ENCODE peak calls at places on chromosome 19, in nine cellular contexts. S is neuronal stem cell, D is islet precursor cell, W is NCI-H1092, J is DMS 273 treated with DMSO at 0.1 percent for 48 hours, O is AG10803, N is AG04450, U is GM18507, R is T-helper 9 cell. K is an unnamed sample.

GRCh38 chr19:19670070-19670551 is 1.5 kb downstream of the ZNF101 start:
- DNase-seq in D (peak), O (no peak), W (no peak), N (no peak), U (no peak), S (no peak), J (no peak), R (no peak), K (no peak)

GRCh38 chr19:19078801-19079200 is 15.0 kb downstream of the SLC25A42 start:
- DNase-seq in J (no peak), W (no peak), U (no peak), O (no peak), S (no peak), D (no peak), N (no peak), R (no peak), K (no peak)

GRCh38 chr19:16889429-16889882 is 657 bp downstream of the F2RL3 start:
- DNase-seq in J (no peak), D (no peak), S (no peak), W (peak), R (no peak), N (no peak), U (no peak), O (no peak), K (no peak)

GRCh38 chr19:50276370-50277063 is 52.7 kb downstream of the KCNC3 start:
- DNase-seq in S (no peak), O (no peak), N (no peak), D (no peak), U (no peak), R (no peak), J (no peak), W (no peak), K (no peak)

GRCh38 chr19:8831832-8832131 is 322 bp downstream of the ZNF558 start:
- DNase-seq in S (no peak), R (no peak), O (no peak), W (no peak), J (no peak), D (peak), N (no peak), U (no peak), K (no peak)

GRCh38 chr19:5271145-5271544 is 69.5 kb downstream of the PTPRS start:
- DNase-seq in W (no peak), O (no peak), R (no peak), U (no peak), S (no peak), N (no peak), J (no peak), D (no peak), K (no peak)

GRCh38 chr19:54345938-54346386 is 7.0 kb upstream of the LILRA4 start:
- DNase-seq in J (no peak), U (no peak), W (no peak), S (no peak), D (no peak), R (no peak), O (no peak), N (no peak), K (no peak)

GRCh38 chr19:42335971-42336370 is 10.5 kb downstream of the MEGF8 start:
- DNase-seq in D (no peak), J (no peak), N (no peak), O (no peak), R (no peak), U (no peak), W (no peak), S (no peak), K (no peak)

GRCh38 chr19:29084266-29084665 is 128.7 kb downstream of the UQCRFS1 start:
- DNase-seq in D (peak), W (no peak), J (no peak), U (no peak), S (no peak), O (peak), N (no peak), R (no peak), K (no peak)

GRCh38 chr19:12163841-12164240 is 945 bp downstream of the ZNF136 start:
- DNase-seq in S (no peak), U (no peak), W (no peak), N (no peak), D (no peak), O (peak), R (no peak), J (no peak), K (no peak)

GRCh38 chr19:47158879-47159509 is 28.4 kb downstream of the SAE1 start:
- DNase-seq in U (no peak), R (no peak), J (no peak), O (peak), S (no peak), D (no peak), W (no peak), N (no peak), K (no peak)

GRCh38 chr19:1853295-1854031 is 5.2 kb upstream of the REXO1 start:
- DNase-seq in O (peak), D (peak), R (peak), J (peak), W (no peak), N (no peak), U (no peak), S (no peak), K (peak)

GRCh38 chr19:36489920-36490415 is 607 bp upstream of the ZNF566 start:
- DNase-seq in J (peak), R (peak), O (peak), W (peak), S (peak), D (peak), U (peak), N (peak), K (peak)

GRCh38 chr19:17686592-17687042 is 1.5 kb downstream of the UNC13A start:
- DNase-seq in U (no peak), W (no peak), J (no peak), N (no peak), S (no peak), O (no peak), R (no peak), D (peak), K (no peak)

GRCh38 chr19:13029893-13030292 is 34.6 kb downstream of the NFIX start:
- DNase-seq in S (no peak), O (no peak), U (no peak), N (no peak), W (no peak), J (no peak), D (no peak), R (no peak), K (peak)

GRCh38 chr19:6610934-6611370 is 20.0 kb upstream of the CD70 start:
- DNase-seq in W (no peak), N (no peak), R (no peak), S (no peak), D (no peak), J (no peak), U (no peak), O (peak), K (peak)

GRCh38 chr19:12687496-12688196 is at the start of gene GNG14:
- DNase-seq in W (no peak), R (no peak), S (no peak), O (no peak), J (no peak), N (no peak), U (no peak), D (no peak), K (no peak)

GRCh38 chr19:3243851-3244700 is 19.6 kb downstream of the CELF5 start:
- DNase-seq in J (no peak), U (no peak), R (peak), O (peak), W (no peak), N (peak), D (peak), S (peak), K (no peak)

GRCh38 chr19:50205681-50206138 is 2.3 kb downstream of the MYH14 start:
- DNase-seq in W (no peak), U (no peak), J (no peak), D (no peak), O (no peak), N (no peak), S (no peak), R (no peak), K (peak)

GRCh38 chr19:17794412-17794730 is 567 bp upstream of the B3GNT3 start:
- DNase-seq in W (no peak), S (no peak), D (no peak), U (no peak), O (no peak), J (no peak), N (no peak), R (no peak), K (no peak)

GRCh38 chr19:4267101-4267900 is 11.8 kb upstream of the SHD start:
- DNase-seq in J (peak), N (no peak), W (peak), D (peak), U (peak), R (peak), S (peak), O (peak), K (peak)

GRCh38 chr19:2207991-2208860 is 27.9 kb downstream of the PLEKHJ1 start:
- DNase-seq in U (no peak), D (peak), R (no peak), W (no peak), J (no peak), S (peak), O (peak), N (no peak), K (peak)

GRCh38 chr19:29514525-29515232 is 11.1 kb upstream of the VSTM2B start:
- DNase-seq in W (no peak), J (no peak), D (no peak), R (no peak), S (no peak), U (no peak), O (no peak), N (no peak), K (peak)

GRCh38 chr19:1173845-1174809 is at the start of gene SBNO2:
- DNase-seq in J (peak), N (no peak), U (peak), W (peak), O (peak), S (peak), R (peak), D (peak), K (peak)

GRCh38 chr19:11268783-11269267 is 6.5 kb upstream of the DOCK6 start:
- DNase-seq in N (peak), R (no peak), D (no peak), U (no peak), W (no peak), O (peak), S (no peak), J (no peak), K (no peak)

GRCh38 chr19:29658221-29658991 is 6.9 kb upstream of the PLEKHF1 start:
- DNase-seq in S (no peak), W (no peak), U (no peak), N (no peak), D (no peak), R (no peak), O (no peak), J (no peak), K (no peak)

GRCh38 chr19:52566588-52566987 is 3.5 kb upstream of the ZNF701 start:
- DNase-seq in O (peak), S (no peak), N (peak), R (no peak), W (no peak), D (no peak), U (no peak), J (no peak), K (no peak)

GRCh38 chr19:3057275-3057714 is 5.0 kb downstream of the TLE5 start:
- DNase-seq in W (peak), O (peak), U (no peak), D (no peak), S (no peak), J (peak), N (no peak), R (no peak), K (no peak)

GRCh38 chr19:1999856-2000515 is 15.5 kb downstream of the BTBD2 start:
- DNase-seq in N (no peak), S (no peak), D (no peak), J (no peak), W (no peak), R (no peak), U (no peak), O (no peak), K (no peak)

GRCh38 chr19:40747536-40747935 is 2.7 kb downstream of the ACTMAP start:
- DNase-seq in U (no peak), O (no peak), D (no peak), R (no peak), N (no peak), S (no peak), W (no peak), J (no peak), K (no peak)

GRCh38 chr19:46416077-46416709 is 2.8 kb upstream of the CCDC8 start:
- DNase-seq in N (peak), O (peak), U (no peak), W (peak), S (peak), J (peak), R (no peak), D (peak), K (peak)

GRCh38 chr19:2275588-2276428 is 6.2 kb downstream of the PEAK3 start:
- DNase-seq in O (no peak), S (no peak), D (peak), N (no peak), W (no peak), J (no peak), U (no peak), R (no peak), K (no peak)

GRCh38 chr19:3687774-3688706 is 12.2 kb downstream of the PIP5K1C start:
- DNase-seq in N (no peak), O (no peak), J (no peak), R (peak), U (no peak), S (no peak), D (peak), W (no peak), K (peak)

GRCh38 chr19:18603255-18603957 is 3.2 kb downstream of the CRLF1 start:
- DNase-seq in O (peak), S (no peak), R (no peak), J (no peak), W (no peak), U (no peak), D (peak), N (no peak), K (no peak)

GRCh38 chr19:11195169-11195568 is 2.2 kb downstream of the KANK2 start:
- DNase-seq in J (no peak), N (no peak), R (no peak), W (no peak), U (no peak), D (no peak), S (no peak), O (no peak), K (no peak)

GRCh38 chr19:18848860-18849661 is 17.3 kb downstream of the UPF1 start:
- DNase-seq in U (no peak), W (no peak), O (peak), S (no peak), D (no peak), N (no peak), J (no peak), R (no peak), K (no peak)

K was measured in SW480.